ENCODE peak calls at places on chromosomes 3 and 15, in ten cellular contexts. C is PC-9, Z is cardiac muscle cell, K is AG09309, G is astrocyte of the spinal cord, L is HFF-Myc, J is brain microvascular endothelial cell, F is SK-N-SH, N is GM23338, A is AG04449. B is an unnamed sample.

GRCh38 chr3:106275592-106275991 is 406.8 kb upstream of the CBLB start:
- DNase-seq in C (no peak), Z (no peak), K (no peak), G (no peak), L (no peak), J (no peak), F (no peak), N (no peak), A (no peak), B (no peak)

GRCh38 chr15:66609876-66610275 is 44.1 kb upstream of the LCTL start:
- DNase-seq in C (no peak), Z (no peak), K (no peak), G (no peak), L (no peak), J (no peak), F (no peak), N (no peak), A (no peak), B (no peak)

GRCh38 chr15:68314563-68314962 is 37.0 kb downstream of the FEM1B start:
- DNase-seq in C (no peak), Z (no peak), K (no peak), G (no peak), L (no peak), J (no peak), F (peak), N (no peak), A (no peak), B (no peak)

GRCh38 chr15:78715439-78715838 is 74.4 kb upstream of the CHRNB4 start:
- DNase-seq in C (no peak), Z (no peak), K (no peak), G (no peak), L (no peak), J (no peak), F (no peak), N (no peak), A (no peak), B (no peak)

GRCh38 chr3:184291044-184291737 is 7.8 kb upstream of the PSMD2 start:
- DNase-seq in C (no peak), Z (no peak), K (no peak), G (no peak), L (no peak), J (no peak), F (no peak), N (no peak), A (no peak), B (no peak)

GRCh38 chr3:111521881-111522280 is 20.1 kb upstream of the CD96 start:
- DNase-seq in C (no peak), Z (peak), K (no peak), G (peak), L (no peak), J (peak), F (no peak), N (no peak), A (no peak), B (no peak)

GRCh38 chr3:126751611-126752302 is 47.7 kb downstream of the CHCHD6 start:
- DNase-seq in C (no peak), Z (no peak), K (no peak), G (no peak), L (no peak), J (no peak), F (no peak), N (peak), A (no peak), B (no peak)

GRCh38 chr3:97713634-97714033 is 50.9 kb upstream of the ARL6 start:
- DNase-seq in C (no peak), Z (no peak), K (no peak), G (no peak), L (no peak), J (no peak), F (peak), N (no peak), A (no peak), B (no peak)

GRCh38 chr15:90598053-90598577 is 68.4 kb downstream of the CRTC3 start:
- DNase-seq in C (peak), Z (peak), K (no peak), G (no peak), L (no peak), J (no peak), F (no peak), N (peak), A (no peak), B (no peak)

GRCh38 chr3:65658398-65658797 is 380.3 kb downstream of the MAGI1 start:
- DNase-seq in C (no peak), Z (no peak), K (no peak), G (no peak), L (no peak), J (no peak), F (no peak), N (peak), A (no peak), B (no peak)

GRCh38 chr3:194189243-194189791 is 53.4 kb downstream of the HES1 start:
- DNase-seq in C (no peak), Z (peak), K (no peak), G (no peak), L (no peak), J (no peak), F (no peak), N (no peak), A (no peak), B (no peak)

GRCh38 chr3:50356553-50356952 is 2.8 kb downstream of the TMEM115 start:
- DNase-seq in C (no peak), Z (peak), K (no peak), G (no peak), L (no peak), J (no peak), F (no peak), N (no peak), A (no peak), B (no peak)

GRCh38 chr15:63498815-63499549 is 5.4 kb upstream of the USP3 start:
- DNase-seq in C (no peak), Z (no peak), K (no peak), G (no peak), L (no peak), J (no peak), F (no peak), N (no peak), A (no peak), B (no peak)

GRCh38 chr3:98733055-98733777 is 29.9 kb upstream of the ST3GAL6 start:
- DNase-seq in C (peak), Z (peak), K (no peak), G (peak), L (no peak), J (no peak), F (peak), N (no peak), A (no peak), B (no peak)

GRCh38 chr3:129226374-129226773 is 23.0 kb upstream of the COPG1 start:
- DNase-seq in C (peak), Z (peak), K (peak), G (peak), L (peak), J (peak), F (peak), N (no peak), A (peak), B (no peak)

GRCh38 chr3:71066849-71067261 is 516.7 kb downstream of the FOXP1 start:
- DNase-seq in C (no peak), Z (peak), K (no peak), G (no peak), L (no peak), J (peak), F (peak), N (no peak), A (no peak), B (peak)

GRCh38 chr15:98970799-98971198 is 36.8 kb downstream of the PGPEP1L start:
- DNase-seq in C (no peak), Z (no peak), K (no peak), G (no peak), L (no peak), J (no peak), F (no peak), N (no peak), A (no peak), B (no peak)

GRCh38 chr3:40258555-40258954 is 51.0 kb upstream of the EIF1B start:
- DNase-seq in C (peak), Z (peak), K (peak), G (no peak), L (no peak), J (peak), F (no peak), N (peak), A (no peak), B (no peak)

GRCh38 chr3:190076601-190077444 is 43.9 kb downstream of the P3H2 start:
- DNase-seq in C (peak), Z (peak), K (peak), G (peak), L (peak), J (peak), F (no peak), N (peak), A (peak), B (no peak)

GRCh38 chr3:49606427-49606826 is 52.1 kb downstream of the BSN start:
- DNase-seq in C (no peak), Z (no peak), K (no peak), G (no peak), L (no peak), J (no peak), F (no peak), N (no peak), A (no peak), B (peak)

GRCh38 chr3:121274411-121274810 is 271.4 kb downstream of the POLQ start:
- DNase-seq in C (no peak), Z (no peak), K (no peak), G (no peak), L (no peak), J (no peak), F (no peak), N (no peak), A (no peak), B (no peak)

GRCh38 chr3:129664040-129664646 is 57.7 kb upstream of the PLXND1 start:
- DNase-seq in C (no peak), Z (no peak), K (no peak), G (no peak), L (no peak), J (no peak), F (no peak), N (no peak), A (no peak), B (no peak)

GRCh38 chr3:155791190-155791589 is 14.9 kb downstream of the C3orf33 start:
- DNase-seq in C (no peak), Z (no peak), K (no peak), G (no peak), L (no peak), J (no peak), F (no peak), N (peak), A (no peak), B (no peak)

GRCh38 chr3:112334709-112335108 is 1.8 kb downstream of the CD200 start:
- DNase-seq in C (no peak), Z (peak), K (no peak), G (no peak), L (no peak), J (no peak), F (no peak), N (no peak), A (no peak), B (no peak)

GRCh38 chr3:156633335-156633734 is 41.1 kb upstream of the TIPARP start:
- DNase-seq in C (no peak), Z (peak), K (peak), G (peak), L (peak), J (peak), F (no peak), N (no peak), A (peak), B (no peak)

GRCh38 chr3:172524611-172525010 is 1.4 kb upstream of the TNFSF10 start:
- DNase-seq in C (no peak), Z (no peak), K (no peak), G (peak), L (no peak), J (peak), F (no peak), N (no peak), A (no peak), B (no peak)

GRCh38 chr15:62306851-62307504 is 141.9 kb upstream of the C2CD4B start:
- DNase-seq in C (peak), Z (peak), K (peak), G (peak), L (peak), J (peak), F (peak), N (peak), A (peak), B (no peak)

GRCh38 chr3:175111036-175111435 is 251.9 kb downstream of the NAALADL2 start:
- DNase-seq in C (no peak), Z (peak), K (no peak), G (peak), L (peak), J (peak), F (no peak), N (no peak), A (no peak), B (no peak)

GRCh38 chr3:6791161-6791560 is 69.8 kb upstream of the GRM7 start:
- DNase-seq in C (no peak), Z (peak), K (no peak), G (peak), L (no peak), J (no peak), F (no peak), N (no peak), A (no peak), B (no peak)

GRCh38 chr15:40826123-40827075 is 2.1 kb downstream of the PPP1R14D start:
- DNase-seq in C (peak), Z (peak), K (no peak), G (peak), L (no peak), J (no peak), F (no peak), N (no peak), A (no peak), B (no peak)

GRCh38 chr15:29674661-29675533 is 147.4 kb downstream of the TJP1 start:
- DNase-seq in C (peak), Z (peak), K (no peak), G (peak), L (no peak), J (no peak), F (peak), N (peak), A (no peak), B (no peak)

GRCh38 chr3:160473978-160474377 is 24.4 kb upstream of the TRIM59 start:
- DNase-seq in C (no peak), Z (peak), K (peak), G (peak), L (peak), J (peak), F (peak), N (no peak), A (peak), B (no peak)

GRCh38 chr15:92149469-92149868 is 244.2 kb upstream of the ST8SIA2 start:
- DNase-seq in C (no peak), Z (no peak), K (no peak), G (no peak), L (no peak), J (no peak), F (no peak), N (no peak), A (no peak), B (no peak)

GRCh38 chr3:72289708-72290104 is 504.8 kb upstream of the PROK2 start:
- DNase-seq in C (no peak), Z (no peak), K (no peak), G (no peak), L (no peak), J (no peak), F (no peak), N (no peak), A (no peak), B (no peak)

GRCh38 chr3:134641671-134642300 is 9.0 kb downstream of the KY start:
- DNase-seq in C (no peak), Z (no peak), K (no peak), G (no peak), L (no peak), J (no peak), F (no peak), N (no peak), A (no peak), B (peak)

GRCh38 chr3:168094877-168095610 is 680 bp downstream of the GOLIM4 start:
- DNase-seq in C (peak), Z (peak), K (no peak), G (peak), L (peak), J (peak), F (peak), N (peak), A (no peak), B (peak)

GRCh38 chr3:50516048-50516871 is 12.8 kb upstream of the CACNA2D2 start:
- DNase-seq in C (no peak), Z (peak), K (no peak), G (peak), L (no peak), J (no peak), F (peak), N (peak), A (no peak), B (no peak)

GRCh38 chr3:108487439-108487838 is 23.0 kb downstream of the MYH15 start:
- DNase-seq in C (no peak), Z (no peak), K (no peak), G (no peak), L (no peak), J (no peak), F (no peak), N (no peak), A (no peak), B (no peak)

GRCh38 chr3:111729087-111729846 is 129.8 kb upstream of the PHLDB2 start:
- DNase-seq in C (peak), Z (peak), K (peak), G (peak), L (no peak), J (peak), F (no peak), N (no peak), A (peak), B (no peak)

GRCh38 chr3:169822540-169822939 is 9.8 kb upstream of the LRRC34 start:
- DNase-seq in C (no peak), Z (no peak), K (no peak), G (no peak), L (no peak), J (no peak), F (no peak), N (no peak), A (no peak), B (no peak)
- H3K4me3 ChIP-seq in C (no peak), Z (no peak), K (no peak), G (no peak), L (no peak), J (no peak), F (no peak), N (no peak), A (no peak), B (no peak)

DNA sequence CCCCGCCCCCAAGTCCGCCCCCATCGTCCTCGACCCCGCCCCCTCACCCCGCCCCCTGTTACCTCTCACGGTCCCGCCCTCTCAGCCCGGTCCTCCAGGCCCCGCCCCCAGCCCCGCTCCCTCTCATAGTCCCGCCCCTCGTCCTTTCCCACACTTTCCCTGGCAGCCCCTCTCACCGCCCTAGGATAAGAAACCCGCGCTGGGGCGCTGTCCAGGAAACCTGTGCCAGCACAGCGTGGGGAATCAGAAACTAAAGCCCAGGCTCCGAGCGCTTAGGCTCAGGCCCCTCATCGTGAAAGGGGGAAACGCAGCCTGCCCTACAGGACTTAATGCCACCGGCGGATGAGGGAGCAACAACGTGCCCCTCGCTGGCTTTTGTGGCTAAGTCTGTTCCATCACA is 20.9 kb downstream of the TRPM1 start:
- DNase-seq in C (no peak), Z (peak), K (no peak), G (no peak), L (no peak), J (no peak), F (peak), N (peak), A (no peak), B (no peak)
- H3K4me3 ChIP-seq in C (no peak), Z (no peak), K (no peak), G (no peak), L (no peak), J (peak), F (no peak), N (peak), A (no peak), B (no peak)

GRCh38 chr3:24520941-24521305 is 26.3 kb upstream of the THRB start:
- DNase-seq in C (no peak), Z (no peak), K (no peak), G (no peak), L (no peak), J (no peak), F (no peak), N (no peak), A (no peak), B (no peak)
- H3K4me3 ChIP-seq in C (peak), Z (peak), K (peak), G (peak), L (peak), J (peak), F (peak), N (peak), A (peak), B (no peak)

DNA sequence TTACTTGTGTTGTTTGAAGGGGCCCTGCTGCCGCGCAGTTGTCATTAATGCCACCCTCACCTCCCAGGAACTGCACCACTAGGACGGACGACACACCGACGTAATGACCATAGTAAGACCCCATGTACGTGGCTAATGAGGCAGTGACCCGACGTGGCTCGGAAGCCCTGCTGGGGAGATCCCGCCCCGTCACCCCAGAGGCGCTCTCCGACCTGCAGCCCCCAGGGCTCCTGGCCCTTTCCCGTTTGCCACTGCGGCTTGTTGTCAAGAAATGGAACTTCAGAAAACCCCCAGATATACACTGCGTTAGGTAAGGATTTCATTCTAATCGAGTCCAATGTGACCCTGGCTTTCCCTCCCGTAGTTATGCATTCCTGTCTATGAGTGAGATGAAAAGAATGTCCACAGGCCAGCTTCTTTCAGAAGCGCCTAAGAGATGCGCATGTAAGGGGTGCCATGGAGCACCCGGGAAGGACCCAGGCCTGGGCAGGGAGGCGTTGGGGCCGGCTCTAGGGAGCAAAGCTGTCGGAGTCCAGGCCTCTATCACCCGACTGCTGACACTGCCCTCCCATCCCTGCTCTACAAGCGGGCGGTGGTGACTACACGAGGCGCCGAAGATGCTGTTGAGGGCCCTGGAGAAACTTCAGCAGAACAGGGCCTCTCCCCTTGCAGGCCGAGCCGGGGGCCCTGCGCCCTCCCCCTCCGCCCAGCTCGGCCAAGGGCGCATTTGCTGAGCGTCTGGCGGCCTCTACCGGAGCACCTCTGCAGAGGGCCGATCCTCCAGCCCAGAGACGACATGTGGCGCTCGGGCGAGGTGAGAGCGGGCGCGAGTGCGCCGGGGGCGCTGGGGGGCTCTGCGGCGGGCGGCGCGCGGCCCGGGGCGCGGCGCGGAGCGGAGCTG is at the start of gene GABRA5:
- DNase-seq in C (no peak), Z (peak), K (no peak), G (peak), L (no peak), J (peak), F (peak), N (peak), A (no peak), B (no peak)
- H3K4me3 ChIP-seq in C (no peak), Z (peak), K (no peak), G (peak), L (peak), J (peak), F (no peak), N (peak), A (peak), B (no peak)